ENCODE peak calls at places on chromosomes 4 and X, in nine cellular contexts. One of them, this sample, is unnamed.

GRCh38 chr4:88613417-88613875 is 21.2 kb downstream of the HERC3 start:
- DNase-seq in DMS79: peak
- DNase-seq in mucosa of gallbladder: no peak
- DNase-seq in activated CD4-positive, alpha-beta memory T cell treated with anti-CD3 and anti-CD28 coated beads, Interleukin-2, amount 10 ng/mL, durations not matched to agents 7 days and 5 days: peak
- DNase-seq in activated B cell treated with CpG ODN at 0.5 μM for 24 hours: no peak
- DNase-seq in right cardiac atrium: no peak
- DNase-seq in Right ventricle myocardium superior: no peak
- DNase-seq in germinal center: peak
- DNase-seq in heart right ventricle: no peak
- DNase-seq in this sample: no peak

GRCh38 chr4:127586922-127587571 is 45.7 kb upstream of the INTU start:
- DNase-seq in mucosa of gallbladder: no peak
- DNase-seq in heart right ventricle: no peak
- DNase-seq in right cardiac atrium: no peak
- DNase-seq in germinal center: peak
- DNase-seq in activated CD4-positive, alpha-beta memory T cell treated with anti-CD3 and anti-CD28 coated beads, Interleukin-2, amount 10 ng/mL, durations not matched to agents 7 days and 5 days: no peak
- DNase-seq in activated B cell treated with CpG ODN at 0.5 μM for 24 hours: no peak
- DNase-seq in DMS79: no peak
- DNase-seq in Right ventricle myocardium superior: no peak
- DNase-seq in this sample: no peak

GRCh38 chr4:48139688-48140087 is 5.6 kb upstream of the TXK start:
- DNase-seq in mucosa of gallbladder: no peak
- DNase-seq in heart right ventricle: no peak
- DNase-seq in DMS79: no peak
- DNase-seq in activated B cell treated with CpG ODN at 0.5 μM for 24 hours: no peak
- DNase-seq in Right ventricle myocardium superior: no peak
- DNase-seq in activated CD4-positive, alpha-beta memory T cell treated with anti-CD3 and anti-CD28 coated beads, Interleukin-2, amount 10 ng/mL, durations not matched to agents 7 days and 5 days: no peak
- DNase-seq in right cardiac atrium: peak
- DNase-seq in germinal center: no peak
- DNase-seq in this sample: peak

GRCh38 chr4:9996319-9997110 is 24.8 kb downstream of the SLC2A9 start:
- DNase-seq in activated B cell treated with CpG ODN at 0.5 μM for 24 hours: no peak
- DNase-seq in germinal center: no peak
- DNase-seq in heart right ventricle: no peak
- DNase-seq in Right ventricle myocardium superior: no peak
- DNase-seq in DMS79: no peak
- DNase-seq in activated CD4-positive, alpha-beta memory T cell treated with anti-CD3 and anti-CD28 coated beads, Interleukin-2, amount 10 ng/mL, durations not matched to agents 7 days and 5 days: no peak
- DNase-seq in right cardiac atrium: no peak
- DNase-seq in mucosa of gallbladder: peak
- DNase-seq in this sample: no peak

GRCh38 chr4:154045086-154045485 is 256.2 kb upstream of the SFRP2 start:
- DNase-seq in DMS79: no peak
- DNase-seq in right cardiac atrium: no peak
- DNase-seq in activated CD4-positive, alpha-beta memory T cell treated with anti-CD3 and anti-CD28 coated beads, Interleukin-2, amount 10 ng/mL, durations not matched to agents 7 days and 5 days: no peak
- DNase-seq in germinal center: no peak
- DNase-seq in mucosa of gallbladder: no peak
- DNase-seq in Right ventricle myocardium superior: no peak
- DNase-seq in heart right ventricle: no peak
- DNase-seq in activated B cell treated with CpG ODN at 0.5 μM for 24 hours: no peak
- DNase-seq in this sample: no peak

GRCh38 chr4:154332681-154333421 is 158.7 kb downstream of the DCHS2 start:
- DNase-seq in Right ventricle myocardium superior: peak
- DNase-seq in germinal center: peak
- DNase-seq in DMS79: no peak
- DNase-seq in right cardiac atrium: peak
- DNase-seq in heart right ventricle: peak
- DNase-seq in mucosa of gallbladder: peak
- DNase-seq in activated B cell treated with CpG ODN at 0.5 μM for 24 hours: peak
- DNase-seq in activated CD4-positive, alpha-beta memory T cell treated with anti-CD3 and anti-CD28 coated beads, Interleukin-2, amount 10 ng/mL, durations not matched to agents 7 days and 5 days: peak
- DNase-seq in this sample: no peak

GRCh38 chr4:87758278-87758677 is 41.1 kb upstream of the IBSP start:
- DNase-seq in Right ventricle myocardium superior: no peak
- DNase-seq in activated B cell treated with CpG ODN at 0.5 μM for 24 hours: no peak
- DNase-seq in heart right ventricle: no peak
- DNase-seq in DMS79: no peak
- DNase-seq in germinal center: no peak
- DNase-seq in right cardiac atrium: no peak
- DNase-seq in activated CD4-positive, alpha-beta memory T cell treated with anti-CD3 and anti-CD28 coated beads, Interleukin-2, amount 10 ng/mL, durations not matched to agents 7 days and 5 days: no peak
- DNase-seq in mucosa of gallbladder: no peak
- DNase-seq in this sample: no peak

GRCh38 chr4:89056953-89057398 is at the start of gene FAM13A:
- DNase-seq in germinal center: peak
- DNase-seq in right cardiac atrium: peak
- DNase-seq in DMS79: peak
- DNase-seq in activated B cell treated with CpG ODN at 0.5 μM for 24 hours: no peak
- DNase-seq in mucosa of gallbladder: peak
- DNase-seq in heart right ventricle: peak
- DNase-seq in Right ventricle myocardium superior: peak
- DNase-seq in activated CD4-positive, alpha-beta memory T cell treated with anti-CD3 and anti-CD28 coated beads, Interleukin-2, amount 10 ng/mL, durations not matched to agents 7 days and 5 days: no peak
- DNase-seq in this sample: peak

GRCh38 chr4:18756661-18757060 is 735.1 kb upstream of the LCORL start:
- DNase-seq in mucosa of gallbladder: no peak
- DNase-seq in heart right ventricle: no peak
- DNase-seq in Right ventricle myocardium superior: no peak
- DNase-seq in activated CD4-positive, alpha-beta memory T cell treated with anti-CD3 and anti-CD28 coated beads, Interleukin-2, amount 10 ng/mL, durations not matched to agents 7 days and 5 days: no peak
- DNase-seq in germinal center: no peak
- DNase-seq in activated B cell treated with CpG ODN at 0.5 μM for 24 hours: no peak
- DNase-seq in right cardiac atrium: no peak
- DNase-seq in DMS79: no peak
- DNase-seq in this sample: no peak

GRCh38 chrX:84188320-84188834 is 378 bp upstream of the RPS6KA6 start:
- DNase-seq in Right ventricle myocardium superior: peak
- DNase-seq in activated B cell treated with CpG ODN at 0.5 μM for 24 hours: no peak
- DNase-seq in activated CD4-positive, alpha-beta memory T cell treated with anti-CD3 and anti-CD28 coated beads, Interleukin-2, amount 10 ng/mL, durations not matched to agents 7 days and 5 days: no peak
- DNase-seq in DMS79: peak
- DNase-seq in mucosa of gallbladder: peak
- DNase-seq in heart right ventricle: peak
- DNase-seq in right cardiac atrium: peak
- DNase-seq in germinal center: peak
- DNase-seq in this sample: peak

GRCh38 chr4:174156239-174156826 is 127.1 kb downstream of the FBXO8 start:
- DNase-seq in activated B cell treated with CpG ODN at 0.5 μM for 24 hours: no peak
- DNase-seq in activated CD4-positive, alpha-beta memory T cell treated with anti-CD3 and anti-CD28 coated beads, Interleukin-2, amount 10 ng/mL, durations not matched to agents 7 days and 5 days: no peak
- DNase-seq in right cardiac atrium: no peak
- DNase-seq in heart right ventricle: peak
- DNase-seq in germinal center: peak
- DNase-seq in Right ventricle myocardium superior: no peak
- DNase-seq in mucosa of gallbladder: no peak
- DNase-seq in DMS79: peak
- DNase-seq in this sample: no peak

GRCh38 chrX:65838674-65839073 is 171.2 kb downstream of the MSN start:
- DNase-seq in germinal center: no peak
- DNase-seq in heart right ventricle: no peak
- DNase-seq in right cardiac atrium: no peak
- DNase-seq in DMS79: no peak
- DNase-seq in activated CD4-positive, alpha-beta memory T cell treated with anti-CD3 and anti-CD28 coated beads, Interleukin-2, amount 10 ng/mL, durations not matched to agents 7 days and 5 days: no peak
- DNase-seq in Right ventricle myocardium superior: no peak
- DNase-seq in mucosa of gallbladder: no peak
- DNase-seq in activated B cell treated with CpG ODN at 0.5 μM for 24 hours: no peak
- DNase-seq in this sample: no peak

GRCh38 chr4:545612-546011 is 30.5 kb downstream of the TMEM271 start:
- DNase-seq in heart right ventricle: no peak
- DNase-seq in mucosa of gallbladder: no peak
- DNase-seq in germinal center: no peak
- DNase-seq in activated CD4-positive, alpha-beta memory T cell treated with anti-CD3 and anti-CD28 coated beads, Interleukin-2, amount 10 ng/mL, durations not matched to agents 7 days and 5 days: no peak
- DNase-seq in Right ventricle myocardium superior: no peak
- DNase-seq in activated B cell treated with CpG ODN at 0.5 μM for 24 hours: no peak
- DNase-seq in DMS79: no peak
- DNase-seq in right cardiac atrium: no peak
- DNase-seq in this sample: no peak

GRCh38 chr4:53490161-53490915 is 100.9 kb downstream of the LNX1 start:
- DNase-seq in activated CD4-positive, alpha-beta memory T cell treated with anti-CD3 and anti-CD28 coated beads, Interleukin-2, amount 10 ng/mL, durations not matched to agents 7 days and 5 days: no peak
- DNase-seq in right cardiac atrium: no peak
- DNase-seq in Right ventricle myocardium superior: no peak
- DNase-seq in DMS79: no peak
- DNase-seq in activated B cell treated with CpG ODN at 0.5 μM for 24 hours: no peak
- DNase-seq in mucosa of gallbladder: no peak
- DNase-seq in heart right ventricle: no peak
- DNase-seq in germinal center: no peak
- DNase-seq in this sample: no peak

GRCh38 chr4:5753766-5754528 is 42.9 kb downstream of the EVC start:
- DNase-seq in germinal center: no peak
- DNase-seq in activated B cell treated with CpG ODN at 0.5 μM for 24 hours: no peak
- DNase-seq in activated CD4-positive, alpha-beta memory T cell treated with anti-CD3 and anti-CD28 coated beads, Interleukin-2, amount 10 ng/mL, durations not matched to agents 7 days and 5 days: no peak
- DNase-seq in DMS79: no peak
- DNase-seq in right cardiac atrium: no peak
- DNase-seq in Right ventricle myocardium superior: no peak
- DNase-seq in heart right ventricle: no peak
- DNase-seq in mucosa of gallbladder: no peak
- DNase-seq in this sample: no peak

GRCh38 chr4:54077812-54078211 is 13.4 kb upstream of the CHIC2 start:
- DNase-seq in right cardiac atrium: no peak
- DNase-seq in activated B cell treated with CpG ODN at 0.5 μM for 24 hours: no peak
- DNase-seq in DMS79: no peak
- DNase-seq in germinal center: no peak
- DNase-seq in mucosa of gallbladder: no peak
- DNase-seq in Right ventricle myocardium superior: no peak
- DNase-seq in activated CD4-positive, alpha-beta memory T cell treated with anti-CD3 and anti-CD28 coated beads, Interleukin-2, amount 10 ng/mL, durations not matched to agents 7 days and 5 days: no peak
- DNase-seq in heart right ventricle: no peak
- DNase-seq in this sample: no peak

GRCh38 chrX:24027086-24027485 is at the start of gene KLHL15:
- DNase-seq in heart right ventricle: no peak
- DNase-seq in DMS79: no peak
- DNase-seq in germinal center: no peak
- DNase-seq in Right ventricle myocardium superior: no peak
- DNase-seq in right cardiac atrium: no peak
- DNase-seq in activated B cell treated with CpG ODN at 0.5 μM for 24 hours: no peak
- DNase-seq in mucosa of gallbladder: no peak
- DNase-seq in activated CD4-positive, alpha-beta memory T cell treated with anti-CD3 and anti-CD28 coated beads, Interleukin-2, amount 10 ng/mL, durations not matched to agents 7 days and 5 days: no peak
- DNase-seq in this sample: no peak

GRCh38 chrX:135740683-135741149 is 27.3 kb downstream of the CT45A3 start:
- DNase-seq in activated CD4-positive, alpha-beta memory T cell treated with anti-CD3 and anti-CD28 coated beads, Interleukin-2, amount 10 ng/mL, durations not matched to agents 7 days and 5 days: peak
- DNase-seq in Right ventricle myocardium superior: peak
- DNase-seq in right cardiac atrium: peak
- DNase-seq in DMS79: no peak
- DNase-seq in heart right ventricle: no peak
- DNase-seq in activated B cell treated with CpG ODN at 0.5 μM for 24 hours: no peak
- DNase-seq in germinal center: peak
- DNase-seq in mucosa of gallbladder: no peak
- DNase-seq in this sample: no peak